ENCODE peak calls at places on chromosomes 11 and 22, in eight cellular contexts. U, I, E, F, C, D, M and T are unnamed samples.

GRCh38 chr11:92796744-92797143 is 172.7 kb upstream of the MTNR1B start:
- DNase-seq in U (no peak), I (no peak), E (no peak), F (no peak), C (no peak), D (no peak), M (no peak), T (no peak)

GRCh38 chr22:50271519-50271970 is 1.4 kb upstream of the MAPK11 start:
- DNase-seq in U (no peak), I (peak), E (no peak), F (peak), C (peak), D (peak), M (peak), T (peak)

GRCh38 chr22:44358723-44359440 is 46.1 kb upstream of the SHISAL1 start:
- DNase-seq in U (no peak), I (no peak), E (no peak), F (no peak), C (peak), D (no peak), M (no peak), T (no peak)

GRCh38 chr22:29121124-29121523 is 48.3 kb downstream of the KREMEN1 start:
- DNase-seq in U (no peak), I (no peak), E (no peak), F (peak), C (no peak), D (no peak), M (no peak), T (no peak)

GRCh38 chr22:40216041-40216756 is 38.5 kb downstream of the TNRC6B start:
- DNase-seq in U (no peak), I (no peak), E (no peak), F (no peak), C (no peak), D (no peak), M (peak), T (peak)

GRCh38 chr11:19187880-19188279 is 13.9 kb downstream of the CSRP3 start:
- DNase-seq in U (no peak), I (peak), E (no peak), F (no peak), C (no peak), D (no peak), M (no peak), T (no peak)

GRCh38 chr22:46119729-46120419 is 30.5 kb upstream of the PPARA start:
- DNase-seq in U (no peak), I (no peak), E (no peak), F (peak), C (no peak), D (no peak), M (no peak), T (no peak)

GRCh38 chr11:11382858-11383532 is 29.9 kb upstream of the CSNK2A3 start:
- DNase-seq in U (no peak), I (peak), E (no peak), F (no peak), C (no peak), D (no peak), M (no peak), T (no peak)

GRCh38 chr11:64419818-64420485 is 61.0 kb downstream of the RPS6KA4 start:
- DNase-seq in U (no peak), I (no peak), E (no peak), F (peak), C (no peak), D (no peak), M (no peak), T (no peak)

GRCh38 chr11:2547806-2548205 is 103.0 kb downstream of the KCNQ1 start:
- DNase-seq in U (no peak), I (no peak), E (no peak), F (no peak), C (peak), D (no peak), M (no peak), T (no peak)

GRCh38 chr11:114091791-114092397 is 32.4 kb downstream of the ZBTB16 start:
- DNase-seq in U (no peak), I (no peak), E (no peak), F (no peak), C (no peak), D (no peak), M (no peak), T (no peak)

GRCh38 chr22:30392661-30393321 is 4.0 kb upstream of the SEC14L2 start:
- DNase-seq in U (no peak), I (no peak), E (no peak), F (no peak), C (peak), D (no peak), M (no peak), T (peak)

GRCh38 chr11:71171576-71171975 is 80.8 kb downstream of the SHANK2 start:
- DNase-seq in U (no peak), I (no peak), E (no peak), F (no peak), C (no peak), D (no peak), M (no peak), T (no peak)

GRCh38 chr22:41223535-41223934 is 17.2 kb downstream of the CHADL start:
- DNase-seq in U (no peak), I (no peak), E (no peak), F (no peak), C (no peak), D (no peak), M (no peak), T (no peak)

GRCh38 chr22:46006379-46007002 is 29.5 kb upstream of the WNT7B start:
- DNase-seq in U (peak), I (peak), E (peak), F (peak), C (peak), D (peak), M (peak), T (peak)